ENCODE peak calls at places on chromosomes 6 and 20, in five cellular contexts. R, F, P, W and U are unnamed samples.

GRCh38 chr6:155155787-155156447 is 107.9 kb upstream of the CLDN20 start:
- DNase-seq in R (no peak), F (no peak), P (no peak), W (no peak), U (no peak)

GRCh38 chr20:38278763-38279162 is 18.2 kb upstream of the KIAA1755 start:
- DNase-seq in R (no peak), F (no peak), P (no peak), W (no peak), U (no peak)

GRCh38 chr20:10523438-10523837 is 88.3 kb downstream of the SLX4IP start:
- DNase-seq in R (no peak), F (no peak), P (no peak), W (no peak), U (no peak)

GRCh38 chr6:33198853-33199436 is 1.5 kb downstream of the RXRB start:
- DNase-seq in R (no peak), F (no peak), P (no peak), W (peak; percentile 81), U (no peak)

GRCh38 chr6:18302561-18303439 is 38.5 kb upstream of the DEK start:
- DNase-seq in R (no peak), F (peak; percentile 29), P (no peak), W (no peak), U (no peak)

GRCh38 chr6:282177-282866 is 10.0 kb upstream of the DUSP22 start:
- DNase-seq in R (no peak), F (no peak), P (no peak), W (no peak), U (no peak)

GRCh38 chr6:109834131-109834530 is 143.0 kb downstream of the FIG4 start:
- DNase-seq in R (no peak), F (no peak), P (no peak), W (no peak), U (no peak)

GRCh38 chr20:19673575-19673974 is 84.5 kb upstream of the RIN2 start:
- DNase-seq in R (no peak), F (peak; percentile 2), P (peak; percentile 41), W (no peak), U (peak; percentile 28)

GRCh38 chr6:28776269-28777146 is 147.3 kb downstream of the TRIM27 start:
- DNase-seq in R (no peak), F (no peak), P (no peak), W (no peak), U (no peak)

GRCh38 chr6:125714431-125715090 is 34.9 kb upstream of the HEY2 start:
- DNase-seq in R (no peak), F (no peak), P (no peak), W (no peak), U (no peak)

GRCh38 chr20:50401047-50401586 is 109.1 kb upstream of the PTPN1 start:
- DNase-seq in R (no peak), F (no peak), P (no peak), W (no peak), U (no peak)

GRCh38 chr6:1406306-1407058 is 17.1 kb downstream of the FOXF2 start:
- DNase-seq in R (no peak), F (peak; percentile 70), P (no peak), W (no peak), U (no peak)

GRCh38 chr6:18503588-18504231 is 116.6 kb downstream of the RNF144B start:
- DNase-seq in R (peak; percentile 66), F (peak; percentile 86), P (peak; percentile 64), W (peak; percentile 85), U (peak; percentile 57)

GRCh38 chr6:31945507-31946369 is at the start of gene CFB:
- DNase-seq in R (peak; percentile 46), F (peak; percentile 91), P (peak; percentile 95), W (peak; percentile 97), U (peak; percentile 85)

GRCh38 chr20:11484479-11484878 is 433.2 kb upstream of the BTBD3 start:
- DNase-seq in R (no peak), F (no peak), P (no peak), W (no peak), U (no peak)

GRCh38 chr6:107715523-107716321 is 108.4 kb downstream of the SCML4 start:
- DNase-seq in R (no peak), F (no peak), P (no peak), W (no peak), U (no peak)

GRCh38 chr20:44435630-44436335 is 39.9 kb upstream of the TTPAL start:
- DNase-seq in R (no peak), F (no peak), P (no peak), W (no peak), U (no peak)

GRCh38 chr6:109344226-109344625 is 38.0 kb downstream of the CD164 start:
- DNase-seq in R (no peak), F (no peak), P (peak; percentile 8), W (no peak), U (peak; percentile 36)

GRCh38 chr6:145139451-145139850 is 595.9 kb downstream of the EPM2A start:
- DNase-seq in R (no peak), F (no peak), P (no peak), W (no peak), U (no peak)

GRCh38 chr6:139433647-139434419 is 59.4 kb upstream of the CITED2 start:
- DNase-seq in R (no peak), F (no peak), P (no peak), W (no peak), U (no peak)

GRCh38 chr6:111764238-111765182 is 108.7 kb downstream of the FYN start:
- DNase-seq in R (no peak), F (no peak), P (no peak), W (no peak), U (no peak)
- H3K27ac ChIP-seq in R (no peak overlapping the region), F (peak overlapping the region; percentile 56), P (no peak overlapping the region), W (peak overlapping the region; percentile 54), U (no peak overlapping the region)

GRCh38 chr6:5746392-5747140 is 260.2 kb downstream of the NRN1 start:
- DNase-seq in R (no peak), F (no peak), P (no peak), W (no peak), U (no peak)
- TF ChIP-seq CTCF in R (peak; percentile 28), F (peak; percentile 17), P (no peak), W (peak; percentile 18), U (no peak)

GRCh38 chr20:59032023-59032712 is at the start of gene ATP5F1E:
- DNase-seq in R (peak; percentile 67), F (peak; percentile 97), P (peak; percentile 94), W (peak; percentile 98), U (peak; percentile 99)
- H3K27ac ChIP-seq in R (no peak within 1 kb of the TSS), F (peak within 1 kb of the TSS; percentile 90), P (peak within 1 kb of the TSS; percentile 72), W (peak within 1 kb of the TSS; percentile 78), U (peak within 1 kb of the TSS; percentile 85)

GRCh38 chr20:24102290-24102689 is 113.7 kb upstream of the GGTLC1 start:
- DNase-seq in R (no peak), F (no peak), P (no peak), W (no peak), U (no peak)
- TF ChIP-seq CTCF in R (peak; percentile 25), F (peak; percentile 48), P (no peak), W (peak; percentile 45), U (no peak)

GRCh38 chr20:54112221-54112884 is 42.0 kb upstream of the BCAS1 start:
- DNase-seq in R (no peak), F (peak; percentile 46), P (no peak), W (no peak), U (no peak)

GRCh38 chr20:54111460-54111859 is 41.1 kb upstream of the BCAS1 start:
- DNase-seq in R (no peak), F (no peak), P (no peak), W (no peak), U (no peak)

GRCh38 chr20:54115172-54115854 is 44.9 kb upstream of the BCAS1 start:
- DNase-seq in R (no peak), F (peak; percentile 51), P (no peak), W (peak; percentile 66), U (no peak)

GRCh38 chr20:54114109-54114508 is 43.7 kb upstream of the BCAS1 start:
- DNase-seq in R (no peak), F (no peak), P (no peak), W (no peak), U (no peak)

GRCh38 chr20:54113553-54113952 is 43.2 kb upstream of the BCAS1 start:
- DNase-seq in R (no peak), F (no peak), P (no peak), W (no peak), U (no peak)
- H3K27ac ChIP-seq in R (no peak overlapping the region), F (no peak overlapping the region), P (no peak overlapping the region), W (no peak overlapping the region), U (no peak overlapping the region)

DNA sequence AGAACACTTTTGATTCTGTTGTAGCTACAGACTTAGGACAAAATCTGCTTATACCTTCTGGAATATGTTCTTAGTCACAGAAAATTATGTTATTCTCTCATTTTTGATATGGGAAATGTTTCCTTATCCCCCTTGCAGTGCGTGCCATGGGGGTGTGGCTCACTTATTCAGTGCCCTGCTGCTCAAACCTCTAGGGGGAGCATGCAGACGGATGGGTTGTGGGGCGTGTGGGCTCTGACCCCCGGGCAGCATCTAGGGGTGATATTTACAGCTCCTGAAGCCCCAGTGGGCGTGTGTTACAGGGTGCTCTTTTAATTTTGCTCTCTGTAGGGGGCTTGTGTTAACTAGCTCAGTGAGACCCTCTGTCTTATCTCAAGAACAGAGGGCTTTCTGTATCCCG is 61.3 kb upstream of the FERMT1 start:
- DNase-seq in R (no peak), F (no peak), P (no peak), W (no peak), U (no peak)
- TF ChIP-seq CTCF in R (no peak), F (peak; percentile 19), P (no peak), W (no peak), U (no peak)

GRCh38 chr6:26366504-26366903 is 1.5 kb downstream of the BTN3A2 start:
- DNase-seq in R (no peak), F (peak; percentile 29), P (no peak), W (no peak), U (no peak)
- H3K27ac ChIP-seq in R (no peak overlapping the region), F (no peak overlapping the region), P (no peak overlapping the region), W (no peak overlapping the region), U (no peak overlapping the region)

DNA sequence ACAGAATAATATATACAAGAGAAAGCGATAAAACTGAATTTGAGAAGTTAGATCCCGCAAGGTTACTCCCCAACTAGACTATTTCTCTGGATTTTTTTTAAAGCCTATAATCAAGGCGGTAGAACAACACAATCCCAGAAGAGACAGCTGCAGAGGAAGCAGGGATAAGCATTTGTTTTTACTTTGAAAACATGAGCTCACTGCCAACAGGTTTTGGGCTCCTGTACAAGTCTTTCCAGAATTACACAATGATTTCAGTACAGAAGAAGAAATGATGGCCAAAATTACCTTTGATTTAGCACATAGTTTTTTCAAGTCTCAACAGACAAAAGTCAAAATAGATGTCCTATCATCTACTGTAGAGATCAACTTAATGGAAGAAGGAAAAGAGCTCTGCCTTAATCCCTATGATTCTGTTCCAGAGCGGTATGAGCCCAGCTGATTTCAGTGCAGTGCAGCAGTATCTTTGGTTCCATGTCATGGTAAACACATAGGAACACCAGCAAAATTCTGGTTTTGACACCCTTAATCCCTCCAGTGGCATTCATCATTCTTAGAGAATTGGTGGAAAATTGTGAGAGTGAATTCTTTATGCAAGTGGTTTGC is 304.3 kb downstream of the HDGFL1 start:
- DNase-seq in R (peak; percentile 38), F (peak; percentile 76), P (peak; percentile 46), W (no peak), U (no peak)
- TF ChIP-seq CTCF in R (no peak), F (no peak), P (no peak), W (no peak), U (no peak)